ENCODE peak calls at places on chromosomes 16 and 17, in seven cellular contexts. D is MM.1S, U is OCI-LY7, P is PC-9, O is GM23248, I is PC-3, F is Karpas-422. Y is an unnamed sample. For H3K9me2, the result is how much of the 10 kb centered on the place peaks cover.

GRCh38 chr17:511833-512251 is 159.2 kb upstream of the RPH3AL start:
- DNase-seq in I (no peak), U (no peak), P (no peak), F (no peak), D (no peak), O (peak), Y (peak)

GRCh38 chr17:59423137-59423703 is 91.8 kb downstream of the YPEL2 start:
- DNase-seq in D (no peak), U (no peak), F (no peak), I (peak), P (peak), O (peak), Y (no peak)

GRCh38 chr17:43416998-43417891 is 18.5 kb downstream of the ARL4D start:
- DNase-seq in P (no peak), U (no peak), I (peak), D (no peak), F (no peak), O (peak), Y (no peak)

GRCh38 chr16:71360378-71360777 is 1.9 kb downstream of the CALB2 start:
- DNase-seq in O (peak), U (no peak), F (no peak), P (peak), I (peak), D (no peak), Y (no peak)

GRCh38 chr16:75948886-75949285 is 222.6 kb upstream of the CPHXL start:
- DNase-seq in F (no peak), O (no peak), P (no peak), U (no peak), D (no peak), I (no peak), Y (no peak)

GRCh38 chr17:62017496-62017895 is 47.6 kb downstream of the MED13 start:
- DNase-seq in I (no peak), P (no peak), D (no peak), F (no peak), O (peak), U (no peak), Y (no peak)

GRCh38 chr16:71771571-71771970 is 37.1 kb downstream of the AP1G1 start:
- DNase-seq in O (no peak), F (no peak), D (no peak), I (peak), U (no peak), P (no peak), Y (no peak)

GRCh38 chr16:63652091-63652490 is 1469.8 kb downstream of the CDH11 start:
- DNase-seq in P (no peak), O (no peak), U (no peak), F (no peak), D (no peak), I (no peak), Y (peak)

GRCh38 chr17:68108313-68109000 is 72.9 kb downstream of the KPNA2 start:
- DNase-seq in F (no peak), D (no peak), I (no peak), P (no peak), O (no peak), U (no peak), Y (no peak)

GRCh38 chr16:83586036-83586810 is 221.6 kb upstream of the HSBP1 start:
- DNase-seq in I (no peak), F (no peak), U (no peak), D (no peak), P (no peak), O (no peak), Y (peak)

DNA sequence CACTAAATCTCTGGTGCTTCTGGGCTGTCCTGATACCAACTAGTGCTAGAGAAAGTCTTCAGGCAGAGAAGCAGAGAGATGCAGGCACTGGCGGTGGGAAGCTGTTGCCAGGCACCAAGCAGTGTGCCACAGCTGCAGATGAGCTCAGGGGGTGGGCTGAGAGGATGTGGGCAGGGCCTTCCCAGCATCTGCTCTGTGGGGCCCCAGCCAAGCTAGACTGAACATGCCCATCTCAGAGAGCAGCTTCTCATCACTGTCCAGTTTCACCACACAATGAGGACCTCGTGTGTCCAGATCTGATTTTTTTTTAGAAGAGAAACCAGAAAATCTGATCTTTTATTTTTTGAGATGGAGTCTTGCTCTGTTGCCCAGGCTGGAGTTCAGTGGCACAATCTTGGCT is 17.1 kb downstream of the PSKH1 start:
- DNase-seq in I (no peak), F (no peak), U (peak), D (no peak), P (no peak), O (peak), Y (no peak)
- H3K9me2 ChIP-seq in I (under half), F (under half), U (under half), D (under half), P (under half), O (under half), Y (under half)

DNA sequence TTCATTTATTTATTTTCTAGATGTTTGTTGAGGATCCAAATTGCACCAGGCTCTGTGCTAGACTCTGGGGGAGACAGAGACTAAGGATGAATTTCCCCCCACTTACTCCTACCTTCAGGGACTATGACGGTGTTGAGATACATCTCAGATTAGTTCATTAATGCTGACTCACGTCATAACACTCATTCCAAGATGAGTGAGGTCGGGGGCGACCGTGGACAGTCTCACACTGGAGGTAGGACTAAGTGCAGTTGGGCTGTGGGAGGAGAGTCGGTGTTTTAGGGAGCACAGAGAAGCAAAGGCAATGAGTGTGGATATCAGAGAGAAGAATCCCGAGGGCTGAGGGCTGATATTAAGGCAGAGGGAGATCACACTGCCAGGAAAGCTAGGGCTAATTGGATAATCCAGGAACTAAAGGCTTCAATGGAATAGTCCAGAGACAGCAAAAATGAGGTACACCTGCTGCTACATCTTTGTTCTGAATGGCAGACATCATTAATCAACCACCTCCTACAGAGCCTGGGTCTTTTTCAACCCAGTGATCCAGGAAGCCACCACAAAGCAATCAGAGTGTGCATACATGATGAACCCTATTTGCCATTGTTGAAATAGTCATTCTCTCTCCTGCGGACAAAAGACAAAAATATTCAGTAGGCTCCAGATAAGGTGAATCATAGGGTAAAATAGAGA is 38.6 kb upstream of the CACNG4 start:
- DNase-seq in D (no peak), U (no peak), O (no peak), P (no peak), F (no peak), I (no peak), Y (no peak)
- H3K9me2 ChIP-seq in D (under half), U (under half), O (under half), P (under half), F (under half), I (under half), Y (under half)

GRCh38 chr17:74919440-74920305 is 3.4 kb downstream of the USH1G start:
- DNase-seq in O (peak), D (peak), F (peak), I (no peak), U (no peak), P (no peak), Y (peak)
- H3K9me2 ChIP-seq in O (under half), D (under half), F (under half), I (under half), U (under half), P (under half), Y (under half)

DNA sequence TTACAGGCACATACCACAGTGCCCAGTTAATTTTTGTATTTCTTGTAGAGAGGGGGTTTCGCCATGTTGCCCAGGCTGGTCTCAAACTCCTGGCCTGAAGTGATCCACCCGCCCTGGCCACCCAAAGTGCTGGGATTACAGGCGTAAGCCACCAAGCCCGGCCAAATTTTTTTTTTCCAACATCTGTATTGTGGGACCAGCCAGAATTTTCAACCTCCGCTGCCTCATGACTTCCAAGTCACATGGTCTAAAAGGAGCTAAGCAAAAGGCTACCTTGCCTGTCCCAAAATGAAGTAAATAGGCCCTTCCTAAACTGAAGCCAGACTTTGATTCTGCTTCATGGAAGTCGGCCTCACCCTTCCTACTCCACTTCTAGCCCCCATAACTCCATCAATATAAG is 4.2 kb upstream of the SPAG7 start:
- DNase-seq in P (no peak), I (no peak), F (no peak), U (no peak), D (no peak), O (no peak), Y (no peak)
- H3K9me2 ChIP-seq in P (under half), I (under half), F (under half), U (under half), D (under half), O (under half), Y (under half)

GRCh38 chr16:89549007-89549700 is 11.3 kb upstream of the RPL13 start:
- DNase-seq in U (no peak), I (no peak), O (no peak), D (no peak), P (no peak), F (no peak), Y (no peak)
- H3K9me2 ChIP-seq in U (under half), I (under half), O (under half), D (under half), P (under half), F (under half), Y (under half)

GRCh38 chr17:46792071-46792470 is 26.4 kb downstream of the WNT3 start:
- DNase-seq in P (no peak), D (no peak), I (no peak), U (no peak), O (no peak), F (no peak), Y (no peak)
- H3K9me2 ChIP-seq in P (under half), D (under half), I (under half), U (under half), O (under half), F (under half), Y (under half)

DNA sequence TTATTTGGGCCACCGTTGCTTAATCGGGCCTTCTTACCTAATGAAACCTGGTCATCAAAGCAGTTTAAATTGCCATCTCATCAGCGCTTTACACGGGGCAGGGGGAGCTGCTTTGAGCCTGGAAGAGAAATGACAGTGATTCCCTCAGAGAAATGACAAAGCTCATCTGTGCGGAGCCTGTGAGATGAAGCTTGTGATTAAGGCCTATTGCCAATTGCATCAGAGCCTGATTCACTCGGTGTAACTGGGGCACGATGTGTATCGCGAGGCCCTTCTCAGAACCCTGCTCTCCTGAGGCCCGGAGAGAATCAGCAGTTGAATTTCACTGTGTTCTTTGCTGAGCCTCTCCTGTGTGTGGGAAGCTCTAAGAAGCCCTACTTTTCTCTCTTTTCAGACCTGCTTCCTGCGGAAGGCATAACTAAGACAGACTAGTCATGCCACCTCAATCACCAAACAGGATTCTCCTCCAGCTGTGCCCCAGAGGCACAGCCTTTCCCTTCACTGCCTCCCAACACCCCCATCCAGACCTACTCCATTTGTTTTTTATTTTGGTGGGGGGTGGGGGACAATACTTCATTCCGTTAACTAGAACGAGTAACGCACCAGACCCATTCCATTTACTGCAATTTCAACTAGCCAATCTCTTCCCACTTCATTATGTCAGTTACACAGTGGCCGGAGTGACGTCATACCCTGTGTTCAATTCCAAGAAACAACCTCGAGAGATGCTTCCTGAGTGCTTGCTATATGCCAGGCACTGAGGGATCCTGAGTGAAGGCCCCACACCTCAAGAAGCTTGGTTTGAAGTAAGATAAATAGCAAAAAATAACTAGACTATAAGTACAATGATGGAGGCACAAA is 8.9 kb upstream of the SIAH1 start:
- DNase-seq in O (peak), F (no peak), I (no peak), P (no peak), D (no peak), U (no peak), Y (no peak)
- H3K9me2 ChIP-seq in O (under half), F (under half), I (under half), P (under half), D (under half), U (under half), Y (under half)

GRCh38 chr16:3091551-3091950 is 7.5 kb downstream of the ZSCAN10 start:
- DNase-seq in F (no peak), P (no peak), O (no peak), D (no peak), U (no peak), I (no peak), Y (no peak)
- H3K9me2 ChIP-seq in F (under half), P (under half), O (under half), D (under half), U (under half), I (under half), Y (under half)

GRCh38 chr16:19338335-19338734 is 52.8 kb downstream of the CLEC19A start:
- DNase-seq in U (no peak), F (no peak), P (no peak), O (no peak), D (no peak), I (no peak), Y (no peak)
- H3K9me2 ChIP-seq in U (under half), F (under half), P (under half), O (under half), D (under half), I (under half), Y (under half)

Y was measured in GM23338.